ENCODE peak calls at places on chromosomes 13 and 19, in ten cellular contexts. K, R, P, J, Q, G, S, A, N and F are unnamed samples.

GRCh38 chr13:114110091-114110829 is 22.2 kb downstream of the RASA3 start:
- DNase-seq in R (peak; percentile 76), S (peak; percentile 16), J (peak; percentile 34), A (no peak), P (peak; percentile 43), N (peak; percentile 73), K (no peak), Q (peak; percentile 79), G (peak; percentile 58), F (no peak)

GRCh38 chr13:98447130-98447529 is 129.8 kb downstream of the STK24 start:
- DNase-seq in P (no peak), A (no peak), N (no peak), Q (no peak), K (no peak), G (no peak), R (no peak), J (no peak), S (no peak), F (no peak)

GRCh38 chr13:106104281-106104901 is 431.1 kb downstream of the EFNB2 start:
- DNase-seq in K (peak; percentile 76), Q (no peak), G (peak; percentile 93), S (no peak), R (no peak), J (peak; percentile 94), P (no peak), A (peak; percentile 56), N (no peak), F (peak; percentile 73)

GRCh38 chr19:34145741-34146202 is 26.5 kb upstream of the LSM14A start:
- DNase-seq in A (peak; percentile 40), J (peak; percentile 53), S (peak; percentile 58), Q (peak; percentile 52), G (peak; percentile 75), R (peak; percentile 38), K (no peak), P (peak; percentile 30), N (no peak), F (no peak)

GRCh38 chr13:28494861-28495585 is at the start of gene FLT1:
- DNase-seq in S (no peak), K (no peak), P (no peak), R (peak; percentile 36), Q (no peak), J (peak; percentile 82), N (peak; percentile 49), G (peak; percentile 76), A (peak; percentile 55), F (no peak)

GRCh38 chr13:102402292-102402691 is 444 bp upstream of the FGF14 start:
- DNase-seq in A (peak; percentile 13), J (no peak), R (no peak), P (no peak), G (peak; percentile 86), K (no peak), Q (no peak), S (peak; percentile 65), N (no peak), F (no peak)

GRCh38 chr13:102798653-102799543 is at the start of the genes BIVM and POGLUT2:
- DNase-seq in J (peak; percentile 92), R (peak; percentile 44), N (peak; percentile 92), A (peak; percentile 97), P (no peak), G (peak; percentile 98), S (peak; percentile 92), Q (peak; percentile 66), K (peak; percentile 78), F (peak; percentile 55)

GRCh38 chr19:46515879-46516350 is 20.2 kb upstream of the PNMA8B start:
- DNase-seq in S (no peak), A (peak; percentile 73), Q (no peak), P (no peak), G (peak; percentile 65), J (peak; percentile 44), K (no peak), R (no peak), N (no peak), F (no peak)

GRCh38 chr19:33273881-33274662 is 28.3 kb downstream of the CEBPA start:
- DNase-seq in N (peak; percentile 82), K (peak; percentile 57), P (no peak), A (peak; percentile 86), J (peak; percentile 73), G (peak; percentile 80), S (peak; percentile 37), R (no peak), Q (no peak), F (peak; percentile 29)

GRCh38 chr19:57389730-57390598 is at the start of gene ZNF548:
- DNase-seq in G (peak; percentile 99), S (peak; percentile 98), K (peak; percentile 96), N (peak; percentile 95), J (peak; percentile 99), A (peak; percentile 93), R (peak; percentile 97), P (peak; percentile 96), Q (peak; percentile 97), F (peak; percentile 96)

GRCh38 chr19:46622118-46622446 is 2.8 kb downstream of the PTGIR start:
- DNase-seq in S (no peak), A (no peak), Q (no peak), N (no peak), K (no peak), P (no peak), R (no peak), G (no peak), J (no peak), F (no peak)

GRCh38 chr13:24899601-24900000 is 135.6 kb downstream of the RNF17 start:
- DNase-seq in G (no peak), J (peak; percentile 16), S (no peak), N (no peak), K (peak; percentile 26), Q (no peak), A (peak; percentile 25), P (no peak), R (no peak), F (no peak)

GRCh38 chr19:389935-390289 is 19.0 kb downstream of the C2CD4C start:
- DNase-seq in R (no peak), Q (no peak), N (no peak), J (no peak), P (no peak), S (no peak), A (no peak), K (no peak), G (no peak), F (no peak)

GRCh38 chr13:41488124-41488523 is 30.8 kb downstream of the RGCC start:
- DNase-seq in R (no peak), Q (no peak), N (no peak), J (no peak), G (no peak), S (no peak), A (no peak), K (no peak), P (no peak), F (no peak)

GRCh38 chr19:35543280-35544109 is 1.9 kb upstream of the TMEM147 start:
- DNase-seq in A (no peak), J (no peak), P (no peak), N (no peak), K (no peak), S (no peak), Q (no peak), G (no peak), R (no peak), F (no peak)